ENCODE peak calls at places on chromosome 11, in four cellular contexts. H is fibroblast of pulmonary artery, F is bronchial epithelial cell, O is left ventricle myocardium inferior. Z is an unnamed sample.

GRCh38 chr11:116778556-116778955 is 5.8 kb upstream of the BUD13 start:
- DNase-seq in H (peak; percentile 41), O (no peak), F (no peak), Z (no peak)

GRCh38 chr11:12066056-12066798 is 44.2 kb upstream of the MICAL2 start:
- DNase-seq in F (peak; percentile 99), O (no peak), H (peak; percentile 92), Z (peak; percentile 100)

GRCh38 chr11:126993599-126993998 is 7.0 kb downstream of the KIRREL3 start:
- DNase-seq in F (no peak), H (no peak), O (no peak), Z (no peak)

GRCh38 chr11:12201016-12201985 is 90.9 kb downstream of the MICAL2 start:
- DNase-seq in H (peak; percentile 97), O (peak; percentile 72), F (peak; percentile 71), Z (peak; percentile 48)

GRCh38 chr11:10973416-10973815 is 115.6 kb upstream of the ZBED5 start:
- DNase-seq in F (no peak), H (no peak), O (no peak), Z (no peak)

GRCh38 chr11:122910775-122911174 is 28.2 kb downstream of the JHY start:
- DNase-seq in F (peak; percentile 47), H (peak; percentile 45), O (no peak), Z (peak; percentile 57)

GRCh38 chr11:68040121-68040956 is 1.5 kb downstream of the TCIRG1 start:
- DNase-seq in F (peak; percentile 36), O (peak; percentile 66), H (peak; percentile 79), Z (peak; percentile 53)

GRCh38 chr11:102940714-102941588 is 14.6 kb downstream of the MMP13 start:
- DNase-seq in H (peak; percentile 78), F (peak; percentile 73), O (no peak), Z (peak; percentile 71)

GRCh38 chr11:44968510-44968909 is 17.8 kb upstream of the TP53I11 start:
- DNase-seq in F (no peak), O (no peak), H (no peak), Z (no peak)

GRCh38 chr11:28400236-28401100 is 292.3 kb downstream of the METTL15 start:
- DNase-seq in O (no peak), F (peak; percentile 40), H (no peak), Z (peak; percentile 26)

GRCh38 chr11:86418513-86418912 is 43.8 kb downstream of the CCDC81 start:
- DNase-seq in F (no peak), H (no peak), O (no peak), Z (no peak)

GRCh38 chr11:91871791-91872190 is 352.8 kb upstream of the FAT3 start:
- DNase-seq in H (peak; percentile 8), O (no peak), F (no peak), Z (no peak)

GRCh38 chr11:106959800-106960199 is 58.5 kb downstream of the GUCY1A2 start:
- DNase-seq in F (no peak), H (peak; percentile 69), O (no peak), Z (no peak)

GRCh38 chr11:123241874-123242538 is 47.0 kb upstream of the CLMP start:
- DNase-seq in H (no peak), F (no peak), O (no peak), Z (no peak)

GRCh38 chr11:117366183-117366582 is 38.5 kb downstream of the CEP164 start:
- DNase-seq in H (no peak), O (no peak), F (no peak), Z (no peak)

GRCh38 chr11:46492540-46492939 is 101.0 kb upstream of the CHRM4 start:
- DNase-seq in O (no peak), H (no peak), F (no peak), Z (no peak)

GRCh38 chr11:109789911-109790310 is 303.3 kb upstream of the ZC3H12C start:
- DNase-seq in H (peak; percentile 8), O (no peak), F (no peak), Z (no peak)

GRCh38 chr11:114398303-114398920 is 1.9 kb downstream of the C11orf71 start:
- DNase-seq in O (no peak), H (no peak), F (peak; percentile 75), Z (peak; percentile 31)
- H3K4me3 ChIP-seq in O (peak overlapping the region; percentile 84), H (peak overlapping the region; percentile 95), F (no peak overlapping the region), Z (no peak overlapping the region)

DNA sequence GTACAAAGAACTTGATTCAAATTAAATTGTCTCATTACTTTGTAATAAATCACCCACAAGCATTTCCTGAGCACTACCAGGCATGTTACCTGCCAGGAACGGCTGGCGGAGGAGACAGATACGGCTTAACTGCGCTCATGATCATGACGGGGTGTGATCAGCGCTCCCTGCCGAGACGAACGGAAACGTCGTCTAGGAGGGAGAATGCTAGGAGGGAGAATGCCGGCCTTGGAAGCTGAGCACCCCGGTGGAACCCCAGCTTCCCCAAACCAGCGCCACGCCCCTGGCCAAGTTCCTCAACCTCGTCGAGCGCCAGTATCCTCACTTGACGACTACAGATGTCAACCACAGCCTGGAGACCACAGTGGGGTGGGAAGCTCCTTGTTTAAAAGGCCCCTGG is 272.8 kb downstream of the CTTN start:
- DNase-seq in O (no peak), H (no peak), F (no peak), Z (no peak)
- TF ChIP-seq CTCF in O (no peak), H (no peak), F (no peak), Z (no peak)

GRCh38 chr11:75639752-75640151 is 29.1 kb downstream of the MAP6 start:
- DNase-seq in H (peak; percentile 68), O (peak; percentile 78), F (no peak), Z (no peak)
- H3K4me3 ChIP-seq in H (no peak overlapping the region), O (no peak overlapping the region), F (no peak overlapping the region), Z (no peak overlapping the region)

GRCh38 chr11:43947003-43947500 is 4.6 kb downstream of the C11orf96 start:
- DNase-seq in F (no peak), O (no peak), H (peak; percentile 66), Z (peak; percentile 34)
- TF ChIP-seq CTCF in F (peak; percentile 36), O (peak; percentile 40), H (peak; percentile 47), Z (peak; percentile 34)

DNA sequence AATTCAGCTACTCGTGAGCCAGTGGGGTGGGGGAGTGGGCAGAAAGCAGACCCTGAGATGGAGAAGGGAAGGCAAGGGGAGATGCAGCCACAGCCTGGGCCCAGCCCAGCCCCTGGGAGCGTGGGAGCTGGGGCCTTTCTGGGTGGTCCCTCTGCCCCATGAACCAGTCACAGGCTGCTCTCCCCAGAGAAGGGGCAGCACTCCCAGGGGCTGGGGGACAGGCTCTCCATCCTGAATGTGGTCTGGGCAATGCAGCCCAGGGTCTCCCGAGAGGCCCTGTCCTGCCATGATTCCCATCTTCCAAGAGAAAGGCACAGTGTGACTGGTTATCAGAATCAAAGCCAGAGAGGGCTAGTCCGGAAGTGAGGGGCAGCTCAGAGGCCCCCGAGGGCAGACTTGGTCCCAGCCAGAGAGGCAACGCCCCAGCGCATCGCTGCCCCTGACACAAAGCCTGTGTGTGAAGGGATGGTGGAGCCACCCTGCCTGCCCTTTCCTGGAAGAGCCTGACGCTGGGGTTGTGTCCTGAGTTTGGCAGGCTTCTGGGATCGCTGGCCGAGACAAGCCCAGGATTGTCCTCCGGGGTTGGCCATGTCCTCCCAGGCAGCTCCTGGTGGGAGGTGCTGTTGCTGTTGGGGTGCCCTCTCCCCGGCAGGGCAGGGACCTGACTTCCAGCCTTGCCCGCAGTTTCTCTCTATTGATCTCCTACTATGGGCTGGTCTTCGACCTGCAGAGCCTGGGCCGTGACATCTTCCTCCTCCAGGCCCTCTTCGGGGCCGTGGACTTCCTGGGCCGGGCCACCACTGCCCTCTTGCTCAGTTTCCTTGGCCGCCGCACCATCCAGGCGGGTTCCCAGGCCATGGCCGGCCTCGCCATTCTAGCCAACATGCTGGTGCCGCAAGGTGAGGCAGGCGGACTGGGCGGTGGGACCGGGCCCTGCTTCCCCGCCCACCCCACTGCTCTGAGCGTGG is 23.8 kb upstream of the SLC22A12 start:
- DNase-seq in O (no peak), H (no peak), F (no peak), Z (no peak)
- H3K4me3 ChIP-seq in O (peak overlapping the region; percentile 33), H (no peak overlapping the region), F (no peak overlapping the region), Z (no peak overlapping the region)

GRCh38 chr11:130421199-130421585 is 7.2 kb downstream of the ADAMTS8 start:
- DNase-seq in H (no peak), F (no peak), O (no peak), Z (no peak)
- TF ChIP-seq CTCF in H (no peak), F (no peak), O (no peak), Z (no peak)

DNA sequence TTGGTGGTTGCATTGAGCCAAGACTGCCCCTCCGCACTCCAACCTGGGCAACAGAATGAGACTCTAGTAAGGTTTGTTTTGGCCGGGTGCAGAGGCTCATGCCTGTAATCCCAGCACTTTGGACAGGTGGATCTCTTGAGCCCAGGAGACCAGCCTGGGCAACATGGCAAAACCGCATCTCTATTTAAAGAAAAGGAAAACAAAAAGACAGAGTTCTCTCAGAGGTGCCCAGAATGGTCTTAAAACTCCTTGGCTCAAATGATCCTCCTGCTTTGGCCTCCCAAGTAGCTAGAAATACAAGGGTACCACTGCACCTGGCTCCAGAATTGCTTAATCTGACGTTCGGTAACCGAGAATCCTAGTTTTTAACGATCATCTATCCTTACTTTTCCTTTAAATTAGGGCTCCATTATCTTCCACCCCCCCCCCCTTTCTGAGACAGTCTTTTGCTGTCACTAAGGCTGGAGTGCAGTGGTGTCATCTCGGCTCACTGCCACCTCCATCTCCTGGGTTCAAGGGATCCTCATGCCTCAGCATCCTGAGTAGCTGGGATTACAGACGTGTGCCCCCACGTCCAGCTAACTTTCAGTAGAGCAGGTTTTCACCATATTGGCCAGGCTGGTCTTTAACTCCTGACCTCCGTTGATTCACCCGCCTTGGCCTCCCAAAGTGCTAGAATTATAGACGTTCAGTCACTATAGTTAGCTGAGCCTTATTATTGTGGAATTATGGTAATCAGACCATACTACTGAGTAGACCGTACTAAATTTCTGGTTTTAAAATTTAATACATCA is 1.7 kb downstream of the RPS25 start:
- DNase-seq in H (no peak), O (no peak), F (no peak), Z (no peak)
- H3K4me3 ChIP-seq in H (peak overlapping the region; percentile 89), O (peak overlapping the region; percentile 79), F (no peak overlapping the region), Z (peak overlapping the region; percentile 97)

DNA sequence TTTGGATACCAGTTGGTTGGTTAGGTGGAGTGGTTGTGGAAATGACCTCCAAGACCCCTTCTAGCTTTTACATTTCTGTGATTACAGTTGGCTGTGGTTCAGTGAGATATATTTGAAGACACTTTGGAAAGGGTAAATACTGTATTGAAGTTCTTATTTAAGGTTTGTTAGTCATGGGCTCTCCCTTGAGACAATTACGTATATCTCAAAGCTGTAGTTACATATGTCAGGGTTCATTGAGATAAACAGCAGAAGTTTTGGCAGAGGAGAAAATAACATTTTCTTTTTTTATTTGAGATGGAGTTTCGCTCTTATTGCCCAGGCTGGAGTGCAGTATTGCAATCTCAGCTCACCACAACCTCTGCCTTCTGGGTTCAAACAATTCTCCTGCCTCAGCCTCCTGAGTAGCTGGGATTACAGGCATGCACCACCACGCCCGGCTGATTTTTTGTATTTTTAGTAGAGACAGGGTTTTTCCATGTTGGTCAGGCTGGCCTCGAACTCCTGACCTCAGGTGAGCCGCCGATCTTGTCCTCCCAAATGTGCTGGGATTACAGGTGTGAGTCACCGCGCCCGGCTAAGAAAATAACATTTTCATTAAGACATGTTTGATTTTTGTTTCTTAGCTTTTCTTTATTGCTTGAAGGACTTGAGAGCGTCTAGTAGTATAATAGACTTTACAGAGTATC is 1.9 kb downstream of the RNF121 start:
- DNase-seq in H (no peak), O (no peak), F (no peak), Z (no peak)
- TF ChIP-seq CTCF in H (no peak), O (no peak), F (no peak), Z (no peak)

Z was measured in epithelial cell of esophagus.